ENCODE peak calls at places on chromosome X, in eight cellular contexts. I, O, J, H, Q, V, A and B are unnamed samples. For H3K9me3, the result is how much of the 10 kb centered on the place peaks cover.

GRCh38 chrX:28946846-28947245 is 359.6 kb downstream of the IL1RAPL1 start:
- DNase-seq in I (peak), O (no peak), J (no peak), H (no peak), Q (peak), V (no peak), A (no peak), B (no peak)

GRCh38 chrX:100662791-100663190 is 18.8 kb downstream of the SRPX2 start:
- DNase-seq in I (no peak), O (no peak), J (no peak), H (no peak), Q (peak), V (no peak), A (no peak), B (no peak)

GRCh38 chrX:71581210-71581609 is 3.0 kb downstream of the GCNA start:
- DNase-seq in I (no peak), O (no peak), J (no peak), H (no peak), Q (no peak), V (no peak), A (no peak), B (no peak)

GRCh38 chrX:154719132-154719675 is 31.7 kb downstream of the GAB3 start:
- DNase-seq in I (peak), O (no peak), J (no peak), H (peak), Q (peak), V (no peak), A (no peak), B (no peak)

GRCh38 chrX:153981771-153982533 is 9.4 kb downstream of the TMEM187 start:
- DNase-seq in I (no peak), O (no peak), J (peak), H (no peak), Q (no peak), V (no peak), A (peak), B (peak)

GRCh38 chrX:72062890-72063289 is 68.8 kb downstream of the RTL5 start:
- DNase-seq in I (no peak), O (no peak), J (no peak), H (no peak), Q (peak), V (peak), A (no peak), B (no peak)

GRCh38 chrX:56618250-56618649 is 54.8 kb downstream of the UBQLN2 start:
- DNase-seq in I (no peak), O (no peak), J (no peak), H (no peak), Q (peak), V (no peak), A (no peak), B (no peak)

GRCh38 chrX:102345916-102346315 is 93.9 kb downstream of the NXF2B start:
- DNase-seq in I (peak), O (peak), J (peak), H (peak), Q (peak), V (peak), A (peak), B (peak)

GRCh38 chrX:111180750-111181240 is 84.8 kb downstream of the PAK3 start:
- DNase-seq in I (no peak), O (no peak), J (no peak), H (no peak), Q (no peak), V (no peak), A (no peak), B (no peak)

GRCh38 chrX:132564026-132564425 is 75.2 kb upstream of the MBNL3 start:
- DNase-seq in I (peak), O (no peak), J (no peak), H (peak), Q (peak), V (no peak), A (no peak), B (no peak)

GRCh38 chrX:40423299-40423698 is 157.5 kb upstream of the ATP6AP2 start:
- DNase-seq in I (peak), O (no peak), J (no peak), H (peak), Q (peak), V (peak), A (no peak), B (no peak)

GRCh38 chrX:47420264-47420663 is 49.9 kb downstream of the ZNF157 start:
- DNase-seq in I (no peak), O (no peak), J (no peak), H (peak), Q (no peak), V (no peak), A (no peak), B (no peak)
- H3K9me3 ChIP-seq in I (under half), O (under half), J (under half), H (under half), Q (under half), V (under half), A (under half), B (under half)

GRCh38 chrX:19864736-19865135 is 22.7 kb downstream of the SH3KBP1 start:
- DNase-seq in I (no peak), O (no peak), J (no peak), H (no peak), Q (no peak), V (no peak), A (no peak), B (peak)
- H3K27ac ChIP-seq in I (no peak), O (no peak), J (peak), H (no peak), Q (no peak), V (no peak), A (no peak), B (no peak)

DNA sequence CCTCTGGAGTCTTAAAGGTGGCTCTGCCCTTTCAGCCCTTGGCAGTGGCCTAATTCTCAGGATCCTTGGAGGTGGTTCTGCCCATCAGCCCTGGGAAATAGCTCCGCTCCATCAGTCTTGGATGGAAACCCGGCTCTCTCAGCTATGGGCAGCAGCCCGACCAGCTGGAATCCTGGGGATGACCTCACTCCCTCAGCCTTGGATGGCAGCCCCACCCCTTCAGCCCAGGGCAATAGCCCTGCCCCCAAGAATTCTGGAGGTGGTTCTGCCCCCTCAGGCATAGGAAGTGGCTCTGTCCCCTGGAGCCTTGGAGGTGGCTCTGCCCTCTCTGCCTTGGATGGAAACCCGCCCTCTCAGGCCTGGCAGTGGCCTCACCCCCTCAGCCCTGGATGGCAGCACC is 127.7 kb downstream of the RBMX2 start:
- DNase-seq in I (no peak), O (no peak), J (no peak), H (peak), Q (no peak), V (no peak), A (no peak), B (no peak)
- H3K4me3 ChIP-seq in I (no peak), O (no peak), J (no peak), H (no peak), Q (no peak), V (no peak), A (no peak), B (no peak)

GRCh38 chrX:115694028-115694427 is 133.1 kb downstream of the PLS3 start:
- DNase-seq in I (no peak), O (no peak), J (no peak), H (no peak), Q (no peak), V (no peak), A (no peak), B (no peak)

GRCh38 chrX:115696039-115696438 is 135.1 kb downstream of the PLS3 start:
- DNase-seq in I (no peak), O (no peak), J (no peak), H (no peak), Q (no peak), V (no peak), A (peak), B (no peak)

GRCh38 chrX:115690554-115691216 is 129.7 kb downstream of the PLS3 start:
- DNase-seq in I (peak), O (peak), J (peak), H (peak), Q (peak), V (peak), A (peak), B (peak)

GRCh38 chrX:115696939-115697338 is 136.0 kb downstream of the PLS3 start:
- DNase-seq in I (no peak), O (no peak), J (no peak), H (no peak), Q (no peak), V (no peak), A (no peak), B (no peak)

DNA sequence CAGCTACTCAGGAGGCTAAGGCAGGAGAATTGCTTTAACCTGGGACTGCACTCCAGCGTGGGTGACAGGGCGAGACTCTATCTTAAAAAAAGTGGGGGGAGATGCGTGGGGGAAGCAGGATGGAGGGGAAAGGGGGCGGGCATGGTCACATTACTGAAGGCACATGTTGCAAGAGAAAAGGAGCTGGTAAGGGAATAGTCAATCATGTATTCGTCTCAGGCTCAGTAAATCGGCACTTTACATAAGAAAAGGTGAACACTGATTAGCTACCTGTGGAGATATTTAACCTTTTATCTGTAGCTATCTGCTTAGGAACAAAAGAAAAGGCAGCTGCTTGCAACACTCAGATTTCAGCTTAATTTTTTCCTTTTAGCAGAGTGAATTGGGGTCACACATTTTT is 132.5 kb downstream of the PLS3 start:
- DNase-seq in I (no peak), O (no peak), J (no peak), H (no peak), Q (no peak), V (no peak), A (peak), B (no peak)
- H3K9me3 ChIP-seq in I (under half), O (under half), J (under half), H (under half), Q (under half), V (under half), A (under half), B (under half)

GRCh38 chrX:11449613-11450012 is 156.4 kb downstream of the AMELX start:
- DNase-seq in I (no peak), O (no peak), J (no peak), H (no peak), Q (no peak), V (no peak), A (no peak), B (no peak)

GRCh38 chrX:11446331-11446730 is 153.1 kb downstream of the AMELX start:
- DNase-seq in I (peak), O (no peak), J (no peak), H (peak), Q (peak), V (no peak), A (no peak), B (no peak)

GRCh38 chrX:11446951-11447350 is 153.7 kb downstream of the AMELX start:
- DNase-seq in I (peak), O (no peak), J (no peak), H (peak), Q (peak), V (no peak), A (no peak), B (no peak)

GRCh38 chrX:11445540-11445939 is 152.3 kb downstream of the AMELX start:
- DNase-seq in I (no peak), O (no peak), J (no peak), H (no peak), Q (no peak), V (no peak), A (no peak), B (no peak)

GRCh38 chrX:11447418-11447817 is 154.2 kb downstream of the AMELX start:
- DNase-seq in I (peak), O (no peak), J (no peak), H (no peak), Q (peak), V (no peak), A (no peak), B (no peak)
- H3K27ac ChIP-seq in I (no peak), O (no peak), J (peak), H (no peak), Q (no peak), V (peak), A (no peak), B (no peak)

GRCh38 chrX:106901781-106902219 is 1.3 kb downstream of the RIPPLY1 start:
- DNase-seq in I (no peak), O (no peak), J (no peak), H (no peak), Q (no peak), V (no peak), A (no peak), B (no peak)

GRCh38 chrX:106903291-106903820 is at the start of gene RIPPLY1:
- DNase-seq in I (no peak), O (no peak), J (no peak), H (no peak), Q (no peak), V (no peak), A (no peak), B (no peak)

GRCh38 chrX:106899841-106900240 is 3.3 kb downstream of the RIPPLY1 start:
- DNase-seq in I (no peak), O (no peak), J (no peak), H (no peak), Q (no peak), V (no peak), A (no peak), B (no peak)

GRCh38 chrX:106902684-106903083 is 457 bp downstream of the RIPPLY1 start:
- DNase-seq in I (no peak), O (no peak), J (no peak), H (no peak), Q (no peak), V (no peak), A (no peak), B (no peak)

GRCh38 chrX:106901341-106901740 is 1.8 kb downstream of the RIPPLY1 start:
- DNase-seq in I (no peak), O (no peak), J (no peak), H (no peak), Q (no peak), V (no peak), A (no peak), B (no peak)
- H3K4me3 ChIP-seq in I (no peak), O (no peak), J (no peak), H (no peak), Q (no peak), V (no peak), A (no peak), B (no peak)

GRCh38 chrX:151801980-151802379 is 67.4 kb downstream of the CNGA2 start:
- DNase-seq in I (no peak), O (no peak), J (no peak), H (peak), Q (no peak), V (no peak), A (no peak), B (no peak)
- H3K9me3 ChIP-seq in I (under half), O (under half), J (under half), H (under half), Q (under half), V (under half), A (under half), B (under half)

GRCh38 chrX:15356444-15356843 is 21.1 kb upstream of the PIGA start:
- DNase-seq in I (no peak), O (no peak), J (no peak), H (peak), Q (peak), V (no peak), A (no peak), B (no peak)

GRCh38 chrX:15358533-15358932 is 23.2 kb upstream of the PIGA start:
- DNase-seq in I (no peak), O (no peak), J (no peak), H (no peak), Q (no peak), V (no peak), A (no peak), B (no peak)

GRCh38 chrX:15359701-15360100 is 24.4 kb upstream of the PIGA start:
- DNase-seq in I (no peak), O (no peak), J (no peak), H (no peak), Q (peak), V (no peak), A (no peak), B (no peak)
- H3K27ac ChIP-seq in I (no peak), O (no peak), J (no peak), H (no peak), Q (no peak), V (no peak), A (no peak), B (no peak)

DNA sequence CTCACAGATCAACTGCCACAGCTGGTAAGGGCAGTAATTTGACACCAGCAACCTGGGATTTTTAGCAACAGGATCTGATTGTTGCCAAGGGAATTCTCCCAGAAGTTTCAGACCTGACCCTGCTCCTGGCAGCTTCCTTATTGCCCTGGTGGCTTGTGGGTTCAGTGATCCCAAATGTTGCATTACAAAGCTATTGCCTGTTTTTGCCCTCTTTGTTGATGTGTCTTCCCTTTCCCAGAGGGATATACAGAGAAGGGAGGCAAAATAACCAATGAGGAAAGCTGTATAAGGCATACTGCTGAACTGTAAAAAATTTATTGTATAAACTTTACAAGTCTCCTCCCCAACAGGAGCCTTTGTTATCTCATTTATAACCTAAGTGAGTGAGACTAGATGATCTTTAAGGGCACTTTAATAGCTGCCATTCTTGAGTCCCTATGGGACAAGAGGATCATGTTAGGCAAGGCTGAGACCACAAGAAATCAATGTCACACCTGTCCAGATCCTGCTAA is 22.2 kb downstream of the VSIG4 start:
- DNase-seq in I (no peak), O (no peak), J (no peak), H (no peak), Q (no peak), V (no peak), A (no peak), B (no peak)
- H3K4me3 ChIP-seq in I (no peak), O (no peak), J (no peak), H (no peak), Q (no peak), V (no peak), A (no peak), B (no peak)

GRCh38 chrX:55579115-55579514 is 44.1 kb upstream of the FOXR2 start:
- DNase-seq in I (no peak), O (no peak), J (no peak), H (no peak), Q (no peak), V (no peak), A (no peak), B (no peak)
- H3K9me3 ChIP-seq in I (under half), O (under half), J (under half), H (under half), Q (under half), V (under half), A (under half), B (under half)